ENCODE peak calls at places on chromosome 13, in ten cellular contexts. F is RWPE2; C is breast epithelium; A is right lobe of liver; D is CD4-positive, alpha-beta memory T cell; N is colonic mucosa; J is fibroblast of lung; V is Peyer's patch; W is cardiac muscle cell; G is IMR-90. Y is an unnamed sample. For H3K4me1, the result is how much of the 10 kb centered on the place peaks cover.

GRCh38 chr13:44768233-44768632 is 192.1 kb upstream of the TSC22D1 start:
- DNase-seq in C (no peak), W (no peak), J (no peak), D (peak), V (no peak), F (no peak), G (no peak), N (no peak), A (no peak), Y (peak)

GRCh38 chr13:110616103-110617101 is 1.1 kb downstream of the NAXD start:
- DNase-seq in N (peak), F (no peak), W (no peak), D (peak), G (peak), J (peak), V (peak), A (peak), C (peak), Y (no peak)

GRCh38 chr13:94232956-94233355 is 246.5 kb downstream of the DCT start:
- DNase-seq in N (no peak), G (no peak), A (no peak), C (no peak), V (no peak), F (no peak), J (peak), D (no peak), W (no peak), Y (no peak)

GRCh38 chr13:89470901-89471300 is 1799.7 kb downstream of the SLITRK5 start:
- DNase-seq in D (no peak), W (no peak), G (no peak), C (no peak), J (no peak), F (no peak), V (no peak), A (no peak), N (no peak), Y (no peak)

GRCh38 chr13:111117289-111117688 is 2.2 kb downstream of the ARHGEF7 start:
- DNase-seq in D (no peak), G (no peak), W (no peak), C (no peak), A (no peak), J (peak), N (no peak), F (no peak), V (no peak), Y (no peak)

GRCh38 chr13:47853236-47853635 is 147.8 kb downstream of the SUCLA2 start:
- DNase-seq in A (no peak), J (no peak), W (no peak), N (no peak), C (no peak), F (no peak), V (no peak), G (no peak), D (no peak), Y (no peak)

GRCh38 chr13:110912651-110913051 is 2.2 kb downstream of the ANKRD10 start:
- DNase-seq in D (no peak), F (no peak), C (no peak), W (peak), J (peak), V (no peak), A (no peak), G (peak), N (no peak), Y (no peak)

GRCh38 chr13:97423300-97424045 is 10.5 kb upstream of the RAP2A start:
- DNase-seq in F (no peak), W (no peak), G (no peak), N (no peak), J (no peak), D (no peak), A (no peak), C (no peak), V (no peak), Y (no peak)

GRCh38 chr13:97125810-97126738 is 96.1 kb upstream of the MBNL2 start:
- DNase-seq in D (no peak), F (peak), C (no peak), J (no peak), G (peak), N (no peak), V (no peak), A (no peak), W (no peak), Y (no peak)

GRCh38 chr13:38542601-38543000 is 144.3 kb upstream of the FREM2 start:
- DNase-seq in N (no peak), D (no peak), A (no peak), C (no peak), F (no peak), J (no peak), V (no peak), W (no peak), G (no peak), Y (no peak)

GRCh38 chr13:20231839-20232555 is at the start of gene GJB6:
- DNase-seq in D (peak), N (no peak), C (no peak), V (no peak), J (no peak), F (no peak), W (peak), G (no peak), A (no peak), Y (no peak)

GRCh38 chr13:26965058-26965380 is 204.4 kb upstream of the GPR12 start:
- DNase-seq in D (no peak), W (no peak), V (peak), N (no peak), A (no peak), G (no peak), F (no peak), C (no peak), J (no peak), Y (no peak)

GRCh38 chr13:75407998-75408397 is 74.0 kb downstream of the TBC1D4 start:
- DNase-seq in G (no peak), C (no peak), F (no peak), W (no peak), D (no peak), V (no peak), N (no peak), A (no peak), J (no peak), Y (no peak)

GRCh38 chr13:51523082-51523518 is 61.2 kb upstream of the WDFY2 start:
- DNase-seq in C (peak), G (peak), J (peak), V (no peak), W (no peak), D (peak), N (no peak), A (peak), F (no peak), Y (no peak)

GRCh38 chr13:35557475-35557874 is 81.0 kb upstream of the MAB21L1 start:
- DNase-seq in C (no peak), W (no peak), J (no peak), A (no peak), G (no peak), N (no peak), D (no peak), F (no peak), V (no peak), Y (no peak)

GRCh38 chr13:20391597-20392452 is 133.8 kb downstream of the CRYL1 start:
- DNase-seq in N (no peak), A (no peak), C (no peak), W (no peak), G (no peak), D (no peak), J (no peak), V (no peak), F (no peak), Y (no peak)

GRCh38 chr13:29567411-29567810 is 28.1 kb downstream of the SLC7A1 start:
- DNase-seq in J (no peak), N (no peak), W (no peak), V (no peak), C (no peak), A (no peak), F (peak), D (no peak), G (no peak), Y (no peak)

GRCh38 chr13:20492641-20493040 is 33.0 kb downstream of the CRYL1 start:
- DNase-seq in A (no peak), F (no peak), N (peak), J (peak), V (no peak), C (no peak), D (peak), G (peak), W (peak), Y (no peak)

GRCh38 chr13:106028916-106029315 is 506.5 kb downstream of the EFNB2 start:
- DNase-seq in W (no peak), V (no peak), A (no peak), C (no peak), D (no peak), N (no peak), J (no peak), G (no peak), F (no peak), Y (no peak)

GRCh38 chr13:48038763-48039162 is 1.2 kb downstream of the NUDT15 start:
- DNase-seq in N (no peak), F (no peak), J (no peak), V (no peak), G (no peak), W (no peak), A (no peak), C (no peak), D (no peak), Y (no peak)

GRCh38 chr13:53782400-53783030 is 753.9 kb downstream of the OLFM4 start:
- DNase-seq in F (no peak), V (no peak), N (peak), C (no peak), A (no peak), J (peak), D (no peak), G (peak), W (peak), Y (no peak)

GRCh38 chr13:93230466-93230865 is 3.9 kb downstream of the GPC6 start:
- DNase-seq in N (no peak), D (no peak), G (peak), F (no peak), W (no peak), J (peak), C (no peak), A (no peak), V (no peak), Y (no peak)

GRCh38 chr13:97256343-97256783 is 34.2 kb downstream of the MBNL2 start:
- DNase-seq in V (no peak), J (peak), G (peak), D (no peak), A (no peak), W (no peak), C (no peak), F (no peak), N (no peak), Y (no peak)

GRCh38 chr13:50910483-50910805 is 853 bp downstream of the RNASEH2B start:
- DNase-seq in W (peak), G (peak), A (peak), N (peak), D (no peak), C (peak), F (no peak), V (no peak), J (peak), Y (no peak)

GRCh38 chr13:105127732-105128131 is 1407.7 kb downstream of the EFNB2 start:
- DNase-seq in D (no peak), A (no peak), J (no peak), F (no peak), V (no peak), N (no peak), G (no peak), W (no peak), C (no peak), Y (no peak)

GRCh38 chr13:112057434-112057735 is 9.6 kb upstream of the SOX1 start:
- DNase-seq in G (no peak), V (no peak), C (no peak), W (no peak), D (no peak), A (no peak), N (no peak), J (no peak), F (no peak), Y (no peak)

GRCh38 chr13:109331898-109332297 is 454.5 kb downstream of the IRS2 start:
- DNase-seq in N (no peak), C (no peak), G (peak), V (no peak), F (no peak), W (no peak), J (peak), D (no peak), A (no peak), Y (no peak)

GRCh38 chr13:27928353-27928804 is 8.6 kb downstream of the PDX1 start:
- DNase-seq in C (no peak), G (no peak), F (no peak), W (no peak), V (no peak), N (no peak), J (no peak), A (no peak), D (no peak), Y (no peak)

GRCh38 chr13:41919031-41919740 is 41.7 kb downstream of the VWA8 start:
- DNase-seq in C (no peak), F (no peak), N (no peak), W (no peak), J (no peak), V (no peak), G (no peak), D (no peak), A (no peak), Y (no peak)

GRCh38 chr13:51619614-51620013 is 35.4 kb downstream of the WDFY2 start:
- DNase-seq in A (no peak), F (no peak), G (peak), J (peak), D (no peak), C (no peak), V (no peak), N (no peak), W (no peak), Y (no peak)

GRCh38 chr13:110649551-110649950 is 34.2 kb downstream of the NAXD start:
- DNase-seq in A (no peak), C (no peak), D (no peak), N (no peak), V (no peak), J (no peak), G (no peak), F (no peak), W (no peak), Y (no peak)

GRCh38 chr13:21395953-21396352 is 63.1 kb downstream of the ZDHHC20 start:
- DNase-seq in W (no peak), V (no peak), A (no peak), F (no peak), C (no peak), D (peak), G (no peak), J (no peak), N (no peak), Y (no peak)

GRCh38 chr13:89066868-89067466 is 1395.8 kb downstream of the SLITRK5 start:
- DNase-seq in J (peak), N (peak), W (peak), D (no peak), F (no peak), V (no peak), C (no peak), A (no peak), G (peak), Y (no peak)

GRCh38 chr13:75713852-75714251 is 77.7 kb downstream of the LMO7 start:
- DNase-seq in F (no peak), D (no peak), V (no peak), G (no peak), N (no peak), W (no peak), C (no peak), J (no peak), A (no peak), Y (no peak)

GRCh38 chr13:106619688-106620555 is 52.0 kb upstream of the ARGLU1 start:
- DNase-seq in J (peak), N (peak), D (peak), F (no peak), W (peak), G (peak), V (peak), C (no peak), A (no peak), Y (peak)

GRCh38 chr13:71866173-71867091 is 572 bp downstream of the DACH1 start:
- DNase-seq in J (peak), W (peak), D (no peak), G (no peak), V (peak), A (peak), F (peak), C (peak), N (peak), Y (no peak)

GRCh38 chr13:99605417-99606321 is 104.4 kb downstream of the TM9SF2 start:
- DNase-seq in W (peak), C (no peak), V (peak), A (peak), D (no peak), F (no peak), J (no peak), N (peak), G (no peak), Y (peak)

GRCh38 chr13:21435710-21436151 is 23.4 kb downstream of the ZDHHC20 start:
- DNase-seq in C (no peak), G (peak), J (peak), F (no peak), A (peak), W (no peak), V (peak), D (peak), N (peak), Y (no peak)

DNA sequence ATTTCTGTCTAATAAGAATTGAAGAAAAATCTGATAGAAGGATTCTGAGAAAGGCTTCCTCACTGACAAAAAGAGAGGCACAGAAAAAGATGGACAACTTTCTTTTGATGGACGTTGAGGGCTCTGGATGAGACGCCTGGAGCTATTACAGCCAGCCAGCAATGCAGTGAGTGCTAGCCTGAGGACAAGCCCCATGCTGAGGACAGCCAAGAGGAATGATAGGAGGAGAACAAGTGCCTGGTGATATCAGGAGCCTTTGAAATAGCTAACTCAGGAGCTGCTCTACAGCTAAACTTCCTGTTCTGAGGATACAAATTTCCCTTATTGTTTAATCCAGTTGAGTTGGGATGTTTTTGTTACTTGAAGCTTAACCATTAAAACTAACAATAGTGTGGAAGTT is 212.3 kb downstream of the COG6 start:
- DNase-seq in A (no peak), W (no peak), G (no peak), D (no peak), C (no peak), N (no peak), J (no peak), F (no peak), V (no peak), Y (no peak)
- H3K4me1 ChIP-seq in A (under half), W (under half), G (under half), D (under half), C (under half), N (under half), J (under half), F (under half), V (under half), Y (under half)

DNA sequence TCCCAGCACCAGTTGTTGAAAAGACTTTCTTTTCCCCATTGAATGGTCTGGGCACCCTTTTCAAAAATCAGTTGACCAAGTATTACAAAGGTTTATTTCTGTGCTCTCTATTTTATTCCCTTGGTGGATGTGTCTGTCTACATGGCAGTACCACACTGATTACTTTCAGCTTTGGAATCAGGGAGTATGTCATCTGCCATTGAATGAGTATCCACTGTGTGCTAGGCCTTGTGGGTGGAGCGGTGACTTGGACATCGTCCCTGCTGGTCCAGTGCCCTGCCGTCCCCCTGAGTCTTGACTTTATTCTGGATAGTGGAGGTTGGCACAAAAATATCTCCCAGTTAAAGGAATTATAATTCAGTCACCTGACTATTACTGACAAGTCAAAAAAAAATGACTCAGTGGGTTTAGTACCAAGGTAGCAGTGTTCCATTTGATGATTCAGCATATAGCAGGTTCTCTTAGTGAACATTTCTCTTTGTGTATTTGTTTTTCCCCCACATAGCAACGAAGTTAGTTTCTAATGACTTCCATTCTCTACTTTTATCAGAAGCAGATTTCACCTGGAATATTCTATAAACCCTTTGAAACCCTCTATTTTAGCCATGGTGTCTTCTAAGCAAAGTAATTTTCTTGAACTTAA is 3.9 kb downstream of the UPF3A start:
- DNase-seq in N (no peak), D (no peak), W (no peak), G (peak), C (no peak), J (no peak), F (no peak), V (no peak), A (no peak), Y (no peak)
- H3K4me3 ChIP-seq in N (no peak), D (no peak), W (no peak), G (no peak), C (no peak), J (no peak), F (no peak), V (no peak), A (no peak), Y (no peak)

DNA sequence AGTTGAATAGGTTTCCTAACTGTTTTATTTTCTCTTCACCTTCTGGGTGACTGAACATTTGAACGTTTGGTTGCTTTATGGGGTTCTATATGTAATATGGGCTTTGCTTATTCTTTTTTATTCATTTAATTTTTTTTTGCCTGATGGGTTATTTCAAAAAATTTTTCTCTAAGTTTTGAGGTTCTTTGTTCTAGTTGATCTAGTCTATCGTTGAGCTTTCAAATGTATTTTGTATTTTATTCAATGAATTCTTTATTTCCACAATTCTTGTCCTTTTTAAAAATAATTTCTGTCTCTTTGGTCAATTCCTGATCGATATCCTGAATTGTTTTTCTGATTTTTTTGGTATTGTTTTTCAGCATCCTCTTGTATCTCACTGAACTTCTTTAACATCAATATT is 239.5 kb upstream of the PCDH9 start:
- DNase-seq in N (no peak), D (no peak), C (no peak), A (no peak), J (no peak), F (no peak), V (no peak), G (no peak), W (no peak), Y (no peak)
- H3K4me1 ChIP-seq in N (under half), D (under half), C (under half), A (under half), J (under half), F (under half), V (under half), G (under half), W (under half), Y (under half)

DNA sequence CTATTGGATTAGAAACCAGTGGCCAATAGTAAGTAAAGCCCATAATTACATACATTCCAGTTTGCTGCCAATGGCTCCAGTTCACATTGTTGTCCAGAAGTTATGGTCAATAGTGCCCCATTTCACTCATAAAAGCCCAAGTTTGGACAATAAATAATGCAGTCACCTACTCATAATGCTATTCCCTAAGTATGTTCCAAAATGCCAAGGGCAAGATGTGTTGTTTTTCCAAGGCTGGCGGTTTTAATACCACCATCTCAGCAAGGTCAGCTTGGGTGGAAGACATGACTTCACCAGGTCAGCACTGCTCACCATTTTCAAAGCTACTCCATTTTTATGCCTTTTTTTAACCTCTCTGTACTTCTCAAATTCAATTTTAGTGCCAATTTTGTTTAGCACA is 32.7 kb downstream of the KCTD12 start:
- DNase-seq in A (no peak), F (no peak), J (no peak), G (no peak), C (no peak), D (no peak), V (no peak), W (no peak), N (no peak), Y (no peak)
- H3K4me3 ChIP-seq in A (no peak), F (no peak), J (no peak), G (no peak), C (no peak), D (no peak), V (no peak), W (no peak), N (no peak), Y (no peak)

DNA sequence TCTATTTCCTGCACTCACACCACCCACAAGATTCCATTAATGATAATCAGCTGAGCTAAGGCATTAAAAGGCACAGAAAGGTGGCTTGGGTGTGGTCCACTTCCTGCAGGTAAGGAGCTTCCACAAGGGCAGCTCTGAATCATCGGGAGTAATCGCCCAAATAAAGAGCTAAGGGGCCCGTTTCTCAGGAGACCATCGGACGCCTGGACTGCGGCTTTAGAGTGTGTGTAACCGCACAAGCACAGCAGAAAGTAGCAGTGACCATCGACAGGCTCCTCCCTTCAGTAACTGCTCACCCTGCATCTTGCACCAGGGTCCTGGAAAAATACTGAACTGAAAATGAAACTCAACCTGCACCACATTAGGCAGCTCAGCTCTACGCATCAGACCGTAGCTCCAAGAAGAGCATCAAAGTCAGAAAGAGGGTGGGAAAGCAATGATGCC is 6.0 kb downstream of the STK24 start:
- DNase-seq in C (no peak), W (no peak), D (peak), A (no peak), F (peak), V (peak), G (no peak), N (peak), J (no peak), Y (no peak)
- H3K4me1 ChIP-seq in C (under half), W (under half), D (half or more), A (half or more), F (half or more), V (half or more), G (under half), N (under half), J (under half), Y (half or more)

Y was measured in effector memory CD4-positive, alpha-beta T cell.